ENCODE peak calls at places on chromosome 13, in nine cellular contexts. O, I, R, Y, K, J, W, G and V are unnamed samples.

GRCh38 chr13:101757446-101758039 is 305.1 kb downstream of the ITGBL1 start:
- DNase-seq in O (no peak), I (no peak), R (no peak), Y (no peak), K (no peak), J (no peak), W (peak; percentile 72), G (peak; percentile 58), V (peak; percentile 63)

GRCh38 chr13:82627183-82627582 is 1255.1 kb downstream of the SLITRK1 start:
- DNase-seq in O (no peak), I (no peak), R (no peak), Y (no peak), K (no peak), J (no peak), W (peak; percentile 96), G (peak; percentile 87), V (peak; percentile 39)

GRCh38 chr13:113816925-113817859 is 46.7 kb downstream of the GAS6 start:
- DNase-seq in O (peak; percentile 68), I (peak; percentile 89), R (peak; percentile 81), Y (peak; percentile 93), K (peak; percentile 95), J (peak; percentile 93), W (peak; percentile 81), G (peak; percentile 83), V (peak; percentile 81)

GRCh38 chr13:38686635-38687245 is at the start of gene FREM2:
- DNase-seq in O (peak; percentile 92), I (peak; percentile 85), R (no peak), Y (peak; percentile 66), K (no peak), J (peak; percentile 94), W (peak; percentile 30), G (peak; percentile 26), V (no peak)

GRCh38 chr13:114035583-114036501 is 62.0 kb upstream of the C13orf46 start:
- DNase-seq in O (no peak), I (no peak), R (no peak), Y (no peak), K (peak; percentile 69), J (no peak), W (peak; percentile 41), G (peak; percentile 59), V (peak; percentile 40)

GRCh38 chr13:95139186-95139585 is 162.1 kb downstream of the ABCC4 start:
- DNase-seq in O (no peak), I (no peak), R (no peak), Y (no peak), K (no peak), J (no peak), W (no peak), G (no peak), V (no peak)

GRCh38 chr13:99432637-99433542 is 68.4 kb upstream of the TM9SF2 start:
- DNase-seq in O (peak; percentile 49), I (peak; percentile 78), R (peak; percentile 82), Y (peak; percentile 83), K (peak; percentile 73), J (peak; percentile 44), W (peak; percentile 36), G (peak; percentile 79), V (peak; percentile 80)

GRCh38 chr13:48356750-48357149 is 53.2 kb downstream of the RB1 start:
- DNase-seq in O (no peak), I (no peak), R (no peak), Y (no peak), K (no peak), J (no peak), W (no peak), G (no peak), V (no peak)

GRCh38 chr13:50441141-50441540 is 402.4 kb downstream of the DLEU7 start:
- DNase-seq in O (no peak), I (no peak), R (no peak), Y (no peak), K (no peak), J (no peak), W (no peak), G (peak; percentile 20), V (no peak)

GRCh38 chr13:99496322-99497142 is 4.7 kb upstream of the TM9SF2 start:
- DNase-seq in O (no peak), I (peak; percentile 76), R (peak; percentile 53), Y (peak; percentile 65), K (peak; percentile 76), J (no peak), W (peak; percentile 30), G (no peak), V (peak; percentile 88)

GRCh38 chr13:74200081-74200480 is 65.9 kb upstream of the KLF12 start:
- DNase-seq in O (no peak), I (no peak), R (no peak), Y (no peak), K (no peak), J (no peak), W (no peak), G (peak; percentile 52), V (no peak)

GRCh38 chr13:21696865-21697448 is 26.1 kb downstream of the FGF9 start:
- DNase-seq in O (no peak), I (no peak), R (no peak), Y (no peak), K (no peak), J (no peak), W (no peak), G (no peak), V (no peak)

GRCh38 chr13:112657850-112658445 is 31.9 kb upstream of the ATP11A start:
- DNase-seq in O (no peak), I (no peak), R (no peak), Y (no peak), K (no peak), J (no peak), W (peak; percentile 28), G (peak; percentile 59), V (peak; percentile 22)

GRCh38 chr13:39776439-39776838 is 121.0 kb downstream of the COG6 start:
- DNase-seq in O (no peak), I (no peak), R (no peak), Y (no peak), K (no peak), J (no peak), W (peak; percentile 66), G (peak; percentile 98), V (peak; percentile 92)

GRCh38 chr13:47726394-47726793 is 274.7 kb downstream of the SUCLA2 start:
- DNase-seq in O (no peak), I (no peak), R (no peak), Y (no peak), K (no peak), J (no peak), W (no peak), G (no peak), V (no peak)

GRCh38 chr13:89486721-89487120 is 1815.5 kb downstream of the SLITRK5 start:
- DNase-seq in O (no peak), I (no peak), R (no peak), Y (no peak), K (no peak), J (no peak), W (no peak), G (no peak), V (no peak)

GRCh38 chr13:100673831-100674362 is 698 bp downstream of the TMTC4 start:
- DNase-seq in O (peak; percentile 46), I (peak; percentile 41), R (peak; percentile 37), Y (peak; percentile 81), K (no peak), J (no peak), W (peak; percentile 88), G (peak; percentile 92), V (peak; percentile 89)

GRCh38 chr13:20720499-20720898 is 17.0 kb downstream of the IL17D start:
- DNase-seq in O (no peak), I (no peak), R (no peak), Y (no peak), K (no peak), J (no peak), W (no peak), G (no peak), V (no peak)

GRCh38 chr13:30818323-30818960 is 83.1 kb downstream of the ALOX5AP start:
- DNase-seq in O (no peak), I (peak; percentile 42), R (no peak), Y (no peak), K (peak; percentile 79), J (no peak), W (peak; percentile 34), G (peak; percentile 72), V (peak; percentile 96)

GRCh38 chr13:42991892-42992584 is at the start of gene EPSTI1:
- DNase-seq in O (peak; percentile 31), I (peak; percentile 75), R (peak; percentile 72), Y (peak; percentile 70), K (peak; percentile 66), J (peak; percentile 63), W (peak; percentile 76), G (peak; percentile 89), V (peak; percentile 68)

GRCh38 chr13:64928704-64929499 is 2301.2 kb downstream of the PCDH9 start:
- DNase-seq in O (no peak), I (no peak), R (no peak), Y (no peak), K (no peak), J (no peak), W (peak; percentile 69), G (peak; percentile 91), V (peak; percentile 45)

GRCh38 chr13:113138792-113139551 is 16.4 kb downstream of the F10 start:
- DNase-seq in O (no peak), I (peak; percentile 12), R (no peak), Y (no peak), K (peak; percentile 10), J (no peak), W (no peak), G (peak; percentile 11), V (no peak)

GRCh38 chr13:46687810-46688209 is 109.2 kb downstream of the ESD start:
- DNase-seq in O (no peak), I (no peak), R (peak; percentile 8), Y (no peak), K (no peak), J (no peak), W (peak; percentile 53), G (peak; percentile 63), V (peak; percentile 46)

GRCh38 chr13:52428295-52428694 is 22.1 kb downstream of the VPS36 start:
- DNase-seq in O (no peak), I (no peak), R (no peak), Y (no peak), K (no peak), J (no peak), W (no peak), G (peak; percentile 82), V (no peak)

GRCh38 chr13:55437162-55437561 is 1703.6 kb upstream of the PRR20A start:
- DNase-seq in O (peak; percentile 35), I (no peak), R (no peak), Y (no peak), K (no peak), J (no peak), W (no peak), G (no peak), V (no peak)

GRCh38 chr13:52319876-52320275 is 86.1 kb downstream of the THSD1 start:
- DNase-seq in O (no peak), I (no peak), R (no peak), Y (no peak), K (no peak), J (no peak), W (peak; percentile 3), G (no peak), V (peak; percentile 54)

GRCh38 chr13:66425741-66426140 is 804.4 kb downstream of the PCDH9 start:
- DNase-seq in O (no peak), I (no peak), R (no peak), Y (no peak), K (no peak), J (no peak), W (peak; percentile 53), G (peak; percentile 87), V (peak; percentile 82)

GRCh38 chr13:111361046-111361872 is 40.8 kb downstream of the TEX29 start:
- DNase-seq in O (no peak), I (no peak), R (no peak), Y (no peak), K (no peak), J (no peak), W (no peak), G (no peak), V (no peak)

GRCh38 chr13:42181381-42181953 is 90.5 kb upstream of the AKAP11 start:
- DNase-seq in O (no peak), I (no peak), R (no peak), Y (no peak), K (no peak), J (no peak), W (no peak), G (no peak), V (peak; percentile 15)

GRCh38 chr13:111153279-111153976 is 38.3 kb downstream of the ARHGEF7 start:
- DNase-seq in O (peak; percentile 93), I (peak; percentile 86), R (peak; percentile 93), Y (peak; percentile 97), K (peak; percentile 89), J (peak; percentile 93), W (peak; percentile 90), G (peak; percentile 94), V (peak; percentile 86)

GRCh38 chr13:110644892-110645521 is 29.7 kb downstream of the NAXD start:
- DNase-seq in O (peak; percentile 65), I (peak; percentile 68), R (no peak), Y (peak; percentile 83), K (peak; percentile 47), J (peak; percentile 89), W (peak; percentile 64), G (peak; percentile 76), V (peak; percentile 59)